ENCODE peak calls at places on chromosomes 16 and 17, in nine cellular contexts. X is uterus; P is AG04449; H is activated CD8-positive, alpha-beta memory T cell treated with anti-CD3 and anti-CD28 coated beads for 4 hours; K is stimulated activated CD4-positive, alpha-beta T cell treated with anti-CD3 and anti-CD28 coated beads, Interleukin-12 subunit alpha, Interleukin-12 subunit beta, amount 100 ng/mL, for 24 hours; Z is central memory CD4-positive, alpha-beta T cell; G is Daoy; E is NCI-H1694 treated with DMSO at 0.1 percent for 48 hours; A is C1 segment of cervical spinal cord. D is an unnamed sample.

GRCh38 chr16:77715145-77715544 is 7.2 kb upstream of the NUDT7 start:
- DNase-seq in X (no peak), P (no peak), H (no peak), K (no peak), Z (no peak), G (no peak), E (no peak), A (no peak), D (no peak)

GRCh38 chr17:32275060-32276042 is 9.7 kb downstream of the RHBDL3 start:
- DNase-seq in X (peak), P (peak), H (no peak), K (no peak), Z (no peak), G (peak), E (peak), A (peak), D (no peak)

GRCh38 chr17:65074778-65075250 is 18.3 kb upstream of the GNA13 start:
- DNase-seq in X (peak), P (no peak), H (no peak), K (no peak), Z (no peak), G (no peak), E (no peak), A (no peak), D (peak)

GRCh38 chr16:10641953-10642949 is 52.5 kb downstream of the TEKT5 start:
- DNase-seq in X (no peak), P (no peak), H (no peak), K (no peak), Z (no peak), G (no peak), E (no peak), A (no peak), D (no peak)

GRCh38 chr17:14744716-14745115 is 443.8 kb downstream of the HS3ST3B1 start:
- DNase-seq in X (no peak), P (no peak), H (no peak), K (no peak), Z (no peak), G (no peak), E (no peak), A (no peak), D (no peak)

GRCh38 chr16:50599494-50599893 is 51.3 kb downstream of the NKD1 start:
- DNase-seq in X (no peak), P (no peak), H (no peak), K (no peak), Z (no peak), G (no peak), E (no peak), A (no peak), D (no peak)

GRCh38 chr17:19238167-19238505 is 970 bp downstream of the EPN2 start:
- DNase-seq in X (peak), P (no peak), H (no peak), K (no peak), Z (no peak), G (peak), E (no peak), A (no peak), D (peak)

GRCh38 chr16:51243836-51244483 is 92.9 kb upstream of the SALL1 start:
- DNase-seq in X (peak), P (no peak), H (no peak), K (no peak), Z (no peak), G (peak), E (no peak), A (no peak), D (no peak)

GRCh38 chr16:27463741-27464662 is 62.0 kb downstream of the IL21R start:
- DNase-seq in X (no peak), P (no peak), H (peak), K (no peak), Z (peak), G (no peak), E (no peak), A (no peak), D (no peak)

GRCh38 chr16:47946077-47946476 is 209.7 kb downstream of the ABCC12 start:
- DNase-seq in X (no peak), P (no peak), H (no peak), K (no peak), Z (no peak), G (no peak), E (no peak), A (no peak), D (no peak)

GRCh38 chr16:75238853-75239371 is 12.5 kb downstream of the BCAR1 start:
- DNase-seq in X (no peak), P (no peak), H (no peak), K (no peak), Z (no peak), G (peak), E (peak), A (no peak), D (no peak)

GRCh38 chr17:55444471-55445441 is 23.1 kb upstream of the MMD start:
- DNase-seq in X (no peak), P (no peak), H (no peak), K (no peak), Z (no peak), G (no peak), E (no peak), A (no peak), D (no peak)

GRCh38 chr16:30051518-30051917 is 14.0 kb upstream of the ALDOA start:
- DNase-seq in X (no peak), P (no peak), H (no peak), K (no peak), Z (no peak), G (peak), E (no peak), A (no peak), D (no peak)

GRCh38 chr17:75514299-75515228 is 773 bp downstream of the CASKIN2 start:
- DNase-seq in X (peak), P (no peak), H (no peak), K (no peak), Z (no peak), G (peak), E (no peak), A (peak), D (peak)

GRCh38 chr17:63514477-63514876 is 8.7 kb upstream of the KCNH6 start:
- DNase-seq in X (no peak), P (no peak), H (no peak), K (no peak), Z (no peak), G (no peak), E (no peak), A (no peak), D (no peak)

GRCh38 chr17:33436321-33436720 is 143.2 kb upstream of the ASIC2 start:
- DNase-seq in X (no peak), P (no peak), H (no peak), K (no peak), Z (no peak), G (peak), E (no peak), A (no peak), D (no peak)

GRCh38 chr17:50382931-50383330 is 9.9 kb downstream of the EME1 start:
- DNase-seq in X (no peak), P (no peak), H (no peak), K (no peak), Z (no peak), G (no peak), E (no peak), A (no peak), D (no peak)

GRCh38 chr16:66524601-66525164 is 25.2 kb downstream of the TK2 start:
- DNase-seq in X (no peak), P (no peak), H (no peak), K (no peak), Z (no peak), G (no peak), E (peak), A (no peak), D (no peak)

GRCh38 chr16:85552980-85553435 is 60.1 kb upstream of the GSE1 start:
- DNase-seq in X (no peak), P (no peak), H (no peak), K (no peak), Z (no peak), G (no peak), E (no peak), A (no peak), D (no peak)

GRCh38 chr16:630024-630814 is 566 bp upstream of the WFIKKN1 start:
- DNase-seq in X (no peak), P (no peak), H (no peak), K (no peak), Z (no peak), G (no peak), E (no peak), A (no peak), D (no peak)

GRCh38 chr16:11231367-11231970 is 24.5 kb downstream of the SOCS1 start:
- DNase-seq in X (no peak), P (no peak), H (no peak), K (no peak), Z (no peak), G (no peak), E (no peak), A (no peak), D (no peak)

GRCh38 chr17:3804503-3804931 is 3.5 kb upstream of the ITGAE start:
- DNase-seq in X (no peak), P (no peak), H (no peak), K (no peak), Z (no peak), G (peak), E (no peak), A (no peak), D (no peak)

GRCh38 chr17:41710472-41711090 is 1.6 kb upstream of the GAST start:
- DNase-seq in X (no peak), P (no peak), H (no peak), K (no peak), Z (no peak), G (peak), E (no peak), A (peak), D (no peak)

GRCh38 chr16:84740596-84741071 is 40.8 kb downstream of the USP10 start:
- DNase-seq in X (no peak), P (no peak), H (no peak), K (no peak), Z (no peak), G (no peak), E (no peak), A (no peak), D (no peak)

GRCh38 chr16:56671706-56672105 is 2.1 kb downstream of the MT1H start:
- DNase-seq in X (no peak), P (no peak), H (no peak), K (no peak), Z (no peak), G (no peak), E (no peak), A (no peak), D (no peak)

GRCh38 chr16:66845080-66845410 is 831 bp downstream of the CA7 start:
- DNase-seq in X (no peak), P (no peak), H (no peak), K (no peak), Z (no peak), G (no peak), E (no peak), A (no peak), D (no peak)

GRCh38 chr16:79190542-79190941 is 410.0 kb downstream of the MAF start:
- DNase-seq in X (no peak), P (no peak), H (no peak), K (no peak), Z (no peak), G (no peak), E (peak), A (no peak), D (no peak)

GRCh38 chr17:17088104-17088485 is 45.8 kb downstream of the MPRIP start:
- DNase-seq in X (no peak), P (no peak), H (no peak), K (no peak), Z (no peak), G (no peak), E (no peak), A (no peak), D (no peak)

D was measured in ureter.